ENCODE peak calls at places on chromosomes 4 and X, in four cellular contexts. M is T-helper 1 cell, K is T47D, P is dorsolateral prefrontal cortex. C is an unnamed sample.

GRCh38 chrX:44484607-44485146 is 58.0 kb downstream of the FUNDC1 start:
- DNase-seq in K (no peak), M (no peak), P (no peak), C (no peak)

GRCh38 chrX:108614616-108615015 is 121.7 kb downstream of the IRS4 start:
- DNase-seq in P (no peak), K (no peak), M (no peak), C (no peak)

GRCh38 chrX:103691059-103691458 is 4.6 kb upstream of the MORF4L2 start:
- DNase-seq in P (no peak), K (no peak), M (no peak), C (no peak)

GRCh38 chrX:70908541-70908940 is at the start of gene TEX11:
- DNase-seq in P (no peak), K (no peak), M (no peak), C (no peak)

GRCh38 chr4:137307806-137308205 is 224.5 kb downstream of the PCDH18 start:
- DNase-seq in P (no peak), M (no peak), K (no peak), C (no peak)

GRCh38 chrX:132171881-132172280 is 44.1 kb upstream of the FRMD7 start:
- DNase-seq in M (no peak), K (no peak), P (no peak), C (no peak)

GRCh38 chr4:30153427-30153826 is 566.7 kb upstream of the PCDH7 start:
- DNase-seq in P (no peak), M (no peak), K (no peak), C (no peak)

GRCh38 chrX:45056428-45057145 is 144.1 kb downstream of the DIPK2B start:
- DNase-seq in M (no peak), K (no peak), P (no peak), C (no peak)

GRCh38 chrX:23202316-23202715 is 132.3 kb upstream of the PTCHD1 start:
- DNase-seq in K (no peak), P (no peak), M (no peak), C (no peak)

GRCh38 chr4:2320746-2321145 is 58.8 kb upstream of the MXD4 start:
- DNase-seq in P (no peak), M (no peak), K (no peak), C (no peak)

C was measured in HuH-7.